ENCODE peak calls at places on chromosomes 5 and 9, in six cellular contexts. Y is NCI-H345; E is NCI-H774; T is GM23338; S is activated T-cell treated with anti-CD3 and anti-CD28 coated beads, Interleukin-2, amount 50 U/mL, for 72 hours; K is CD4-positive, alpha-beta T cell. B is an unnamed sample.

GRCh38 chr5:126003309-126003708 is 419.9 kb upstream of the GRAMD2B start:
- DNase-seq in S (no peak), Y (no peak), K (no peak), T (no peak), E (no peak), B (no peak)

GRCh38 chr9:133322701-133323100 is 13.3 kb downstream of the SURF6 start:
- DNase-seq in T (no peak), Y (no peak), E (no peak), K (no peak), S (no peak), B (no peak)

GRCh38 chr5:130546216-130546615 is 618.8 kb downstream of the HINT1 start:
- DNase-seq in E (no peak), S (no peak), Y (no peak), T (no peak), K (no peak), B (no peak)

GRCh38 chr9:1018121-1018520 is 32.0 kb upstream of the DMRT2 start:
- DNase-seq in S (peak), E (no peak), K (no peak), Y (no peak), T (peak), B (no peak)

GRCh38 chr5:21613971-21614488 is 1239.1 kb downstream of the CDH12 start:
- DNase-seq in Y (no peak), S (no peak), K (no peak), E (no peak), T (peak), B (no peak)

GRCh38 chr5:150399158-150400019 is 13.3 kb downstream of the CD74 start:
- DNase-seq in S (no peak), E (no peak), Y (no peak), T (no peak), K (no peak), B (no peak)

GRCh38 chr9:127772603-127773002 is 5.9 kb downstream of the SH2D3C start:
- DNase-seq in S (no peak), Y (no peak), K (no peak), E (no peak), T (no peak), B (no peak)

GRCh38 chr5:77719666-77720363 is 56.3 kb downstream of the TBCA start:
- DNase-seq in E (no peak), K (no peak), T (no peak), S (no peak), Y (no peak), B (peak)

GRCh38 chr5:153158608-153159007 is 331.9 kb upstream of the GRIA1 start:
- DNase-seq in Y (no peak), E (no peak), S (no peak), T (peak), K (no peak), B (no peak)

GRCh38 chr5:157184117-157184516 is 3.5 kb downstream of the ITK start:
- DNase-seq in S (no peak), Y (no peak), T (no peak), E (no peak), K (no peak), B (no peak)

GRCh38 chr5:149777382-149777781 is 47.3 kb downstream of the PPARGC1B start:
- DNase-seq in E (no peak), T (peak), K (no peak), Y (no peak), S (no peak), B (no peak)

GRCh38 chr9:82273121-82273520 is 284.5 kb downstream of the SPATA31D1 start:
- DNase-seq in S (no peak), K (no peak), Y (no peak), T (no peak), E (no peak), B (no peak)

GRCh38 chr9:93613791-93614190 is 37.4 kb downstream of the PHF2 start:
- DNase-seq in T (no peak), Y (no peak), E (no peak), S (no peak), K (no peak), B (no peak)

GRCh38 chr5:175814676-175815075 is 56.7 kb upstream of the CPLX2 start:
- DNase-seq in E (no peak), Y (no peak), S (no peak), K (no peak), T (no peak), B (no peak)

GRCh38 chr9:125609744-125610143 is 97.3 kb downstream of the MAPKAP1 start:
- DNase-seq in T (no peak), E (no peak), S (no peak), K (no peak), Y (no peak), B (no peak)

GRCh38 chr5:103918668-103919367 is 356.2 kb upstream of the NUDT12 start:
- DNase-seq in E (no peak), T (peak), S (no peak), K (no peak), Y (no peak), B (no peak)

GRCh38 chr9:133979124-133979920 is 12.8 kb downstream of the VAV2 start:
- DNase-seq in T (peak), K (no peak), Y (no peak), S (no peak), E (no peak), B (peak)

GRCh38 chr5:138360941-138361452 is 8.5 kb downstream of the KDM3B start:
- DNase-seq in T (no peak), E (no peak), Y (no peak), S (no peak), K (no peak), B (no peak)

GRCh38 chr5:173710528-173710927 is 94.1 kb upstream of the BOD1 start:
- DNase-seq in T (no peak), Y (no peak), K (no peak), E (no peak), S (no peak), B (no peak)

GRCh38 chr5:138745268-138745667 is 8.0 kb upstream of the CTNNA1 start:
- DNase-seq in E (no peak), K (no peak), Y (no peak), T (no peak), S (no peak), B (no peak)